ENCODE peak calls at places on chromosomes 6 and 20, in seven cellular contexts. One of them, this sample, is unnamed.
A peak's percentile ranks its signal among the peaks of the same experiment; 100 is the strongest.

GRCh38 chr6:129140571-129140970 is 257.6 kb downstream of the LAMA2 start:
- DNase-seq in heart left ventricle: no peak
- DNase-seq in naive thymus-derived CD4-positive, alpha-beta T cell: no peak
- DNase-seq in IMR-90: peak; percentile 50
- DNase-seq in lower lobe of right lung: no peak
- DNase-seq in HepG2: no peak
- DNase-seq in astrocyte: no peak
- DNase-seq in this sample: no peak

GRCh38 chr20:58907481-58908137 is 55.1 kb downstream of the GNAS start:
- DNase-seq in naive thymus-derived CD4-positive, alpha-beta T cell: peak; percentile 53
- DNase-seq in heart left ventricle: peak; percentile 86
- DNase-seq in IMR-90: peak; percentile 99
- DNase-seq in lower lobe of right lung: peak; percentile 88
- DNase-seq in astrocyte: peak; percentile 98
- DNase-seq in HepG2: peak; percentile 50
- DNase-seq in this sample: peak; percentile 19

GRCh38 chr6:153790881-153791473 is 248.1 kb upstream of the OPRM1 start:
- DNase-seq in lower lobe of right lung: no peak
- DNase-seq in naive thymus-derived CD4-positive, alpha-beta T cell: no peak
- DNase-seq in astrocyte: peak; percentile 59
- DNase-seq in IMR-90: no peak
- DNase-seq in heart left ventricle: no peak
- DNase-seq in HepG2: peak; percentile 37
- DNase-seq in this sample: no peak

GRCh38 chr6:78942451-78942850 is 75.1 kb downstream of the IRAK1BP1 start:
- DNase-seq in HepG2: no peak
- DNase-seq in naive thymus-derived CD4-positive, alpha-beta T cell: no peak
- DNase-seq in heart left ventricle: no peak
- DNase-seq in lower lobe of right lung: no peak
- DNase-seq in astrocyte: peak; percentile 10
- DNase-seq in IMR-90: peak; percentile 15
- DNase-seq in this sample: no peak

GRCh38 chr6:166282394-166283032 is 25.7 kb downstream of the PRR18 start:
- DNase-seq in heart left ventricle: no peak
- DNase-seq in IMR-90: no peak
- DNase-seq in astrocyte: no peak
- DNase-seq in HepG2: no peak
- DNase-seq in lower lobe of right lung: no peak
- DNase-seq in naive thymus-derived CD4-positive, alpha-beta T cell: no peak
- DNase-seq in this sample: no peak

GRCh38 chr6:27948237-27948636 is 8.8 kb upstream of the OR2B6 start:
- DNase-seq in naive thymus-derived CD4-positive, alpha-beta T cell: no peak
- DNase-seq in astrocyte: no peak
- DNase-seq in heart left ventricle: no peak
- DNase-seq in IMR-90: no peak
- DNase-seq in lower lobe of right lung: no peak
- DNase-seq in HepG2: no peak
- DNase-seq in this sample: no peak

GRCh38 chr6:52368002-52368401 is 6.1 kb downstream of the PAQR8 start:
- DNase-seq in IMR-90: no peak
- DNase-seq in astrocyte: no peak
- DNase-seq in naive thymus-derived CD4-positive, alpha-beta T cell: no peak
- DNase-seq in heart left ventricle: no peak
- DNase-seq in HepG2: no peak
- DNase-seq in lower lobe of right lung: no peak
- DNase-seq in this sample: no peak

GRCh38 chr20:5528719-5529256 is 212.0 kb upstream of the PROKR2 start:
- DNase-seq in HepG2: peak; percentile 93
- DNase-seq in IMR-90: peak; percentile 87
- DNase-seq in astrocyte: peak; percentile 64
- DNase-seq in heart left ventricle: no peak
- DNase-seq in lower lobe of right lung: no peak
- DNase-seq in naive thymus-derived CD4-positive, alpha-beta T cell: peak; percentile 79
- DNase-seq in this sample: peak; percentile 49

GRCh38 chr20:37311710-37312355 is 22.4 kb downstream of the MANBAL start:
- DNase-seq in naive thymus-derived CD4-positive, alpha-beta T cell: no peak
- DNase-seq in HepG2: no peak
- DNase-seq in astrocyte: peak; percentile 33
- DNase-seq in IMR-90: peak; percentile 53
- DNase-seq in heart left ventricle: no peak
- DNase-seq in lower lobe of right lung: no peak
- DNase-seq in this sample: no peak

GRCh38 chr20:53737404-53738038 is 143.9 kb upstream of the ZNF217 start:
- DNase-seq in IMR-90: no peak
- DNase-seq in astrocyte: peak; percentile 36
- DNase-seq in HepG2: no peak
- DNase-seq in lower lobe of right lung: no peak
- DNase-seq in heart left ventricle: no peak
- DNase-seq in naive thymus-derived CD4-positive, alpha-beta T cell: no peak
- DNase-seq in this sample: no peak

GRCh38 chr6:149755300-149756260 is 6.0 kb downstream of the PCMT1 start:
- DNase-seq in HepG2: no peak
- DNase-seq in astrocyte: no peak
- DNase-seq in heart left ventricle: no peak
- DNase-seq in naive thymus-derived CD4-positive, alpha-beta T cell: no peak
- DNase-seq in IMR-90: no peak
- DNase-seq in lower lobe of right lung: no peak
- DNase-seq in this sample: no peak

GRCh38 chr6:110534731-110535164 is 58.3 kb upstream of the SLC22A16 start:
- DNase-seq in heart left ventricle: no peak
- DNase-seq in astrocyte: peak; percentile 87
- DNase-seq in HepG2: no peak
- DNase-seq in naive thymus-derived CD4-positive, alpha-beta T cell: no peak
- DNase-seq in IMR-90: peak; percentile 72
- DNase-seq in lower lobe of right lung: no peak
- DNase-seq in this sample: no peak

GRCh38 chr6:3768502-3768901 is 17.0 kb upstream of the PXDC1 start:
- DNase-seq in astrocyte: no peak
- DNase-seq in lower lobe of right lung: no peak
- DNase-seq in HepG2: no peak
- DNase-seq in heart left ventricle: no peak
- DNase-seq in IMR-90: no peak
- DNase-seq in naive thymus-derived CD4-positive, alpha-beta T cell: no peak
- DNase-seq in this sample: no peak
- H3K9me3 ChIP-seq in astrocyte: no peaks in the 10 kb centered on the region
- H3K9me3 ChIP-seq in lower lobe of right lung: no peaks in the 10 kb centered on the region
- H3K9me3 ChIP-seq in HepG2: no peaks in the 10 kb centered on the region
- H3K9me3 ChIP-seq in heart left ventricle: no peaks in the 10 kb centered on the region
- H3K9me3 ChIP-seq in IMR-90: no peaks in the 10 kb centered on the region
- H3K9me3 ChIP-seq in naive thymus-derived CD4-positive, alpha-beta T cell: no peaks in the 10 kb centered on the region
- H3K9me3 ChIP-seq in this sample: no peaks in the 10 kb centered on the region

GRCh38 chr6:108242259-108242658 is 18.6 kb downstream of the SNX3 start:
- DNase-seq in IMR-90: no peak
- DNase-seq in astrocyte: no peak
- DNase-seq in heart left ventricle: no peak
- DNase-seq in lower lobe of right lung: no peak
- DNase-seq in HepG2: no peak
- DNase-seq in naive thymus-derived CD4-positive, alpha-beta T cell: no peak
- DNase-seq in this sample: no peak
- H3K9me3 ChIP-seq in IMR-90: no peaks in the 10 kb centered on the region
- H3K9me3 ChIP-seq in astrocyte: no peaks in the 10 kb centered on the region
- H3K9me3 ChIP-seq in heart left ventricle: peaks cover 4% of the 10 kb centered on the region
- H3K9me3 ChIP-seq in lower lobe of right lung: peaks cover 6% of the 10 kb centered on the region
- H3K9me3 ChIP-seq in HepG2: no peaks in the 10 kb centered on the region
- H3K9me3 ChIP-seq in naive thymus-derived CD4-positive, alpha-beta T cell: no peaks in the 10 kb centered on the region
- H3K9me3 ChIP-seq in this sample: no peaks in the 10 kb centered on the region

GRCh38 chr20:20606046-20606445 is 106.4 kb downstream of the RALGAPA2 start:
- DNase-seq in naive thymus-derived CD4-positive, alpha-beta T cell: no peak
- DNase-seq in HepG2: no peak
- DNase-seq in IMR-90: no peak
- DNase-seq in astrocyte: no peak
- DNase-seq in heart left ventricle: no peak
- DNase-seq in lower lobe of right lung: no peak
- DNase-seq in this sample: no peak
- H3K9me3 ChIP-seq in naive thymus-derived CD4-positive, alpha-beta T cell: no peaks in the 10 kb centered on the region
- H3K9me3 ChIP-seq in HepG2: no peaks in the 10 kb centered on the region
- H3K9me3 ChIP-seq in IMR-90: no peaks in the 10 kb centered on the region
- H3K9me3 ChIP-seq in astrocyte: no peaks in the 10 kb centered on the region
- H3K9me3 ChIP-seq in heart left ventricle: no peaks in the 10 kb centered on the region
- H3K9me3 ChIP-seq in lower lobe of right lung: no peaks in the 10 kb centered on the region
- H3K9me3 ChIP-seq in this sample: no peaks in the 10 kb centered on the region

DNA sequence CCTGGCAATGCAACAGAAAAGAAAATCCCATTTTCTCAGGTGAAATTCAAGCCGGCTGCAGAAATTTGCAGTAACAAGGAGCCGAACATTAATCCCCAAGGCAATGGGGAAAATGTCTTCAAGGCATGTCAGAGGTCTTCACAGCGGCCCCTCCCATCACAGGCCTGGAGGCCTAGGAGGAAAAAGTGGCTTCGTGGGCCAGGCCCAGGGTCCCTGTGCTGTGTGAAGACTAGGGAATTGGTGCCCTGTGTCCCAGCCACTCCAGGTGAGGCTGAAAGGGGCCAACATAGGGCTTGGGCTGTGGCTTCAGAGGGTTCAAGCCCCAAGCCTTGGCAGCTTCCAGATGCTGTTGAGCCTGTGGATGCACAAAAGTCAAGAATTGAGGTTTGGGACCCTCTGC is 111.7 kb downstream of the CD24 start:
- DNase-seq in astrocyte: no peak
- DNase-seq in IMR-90: no peak
- DNase-seq in naive thymus-derived CD4-positive, alpha-beta T cell: no peak
- DNase-seq in lower lobe of right lung: no peak
- DNase-seq in heart left ventricle: no peak
- DNase-seq in HepG2: no peak
- DNase-seq in this sample: no peak
- H3K9me3 ChIP-seq in astrocyte: peaks cover 11% of the 10 kb centered on the region
- H3K9me3 ChIP-seq in IMR-90: no peaks in the 10 kb centered on the region
- H3K9me3 ChIP-seq in naive thymus-derived CD4-positive, alpha-beta T cell: no peaks in the 10 kb centered on the region
- H3K9me3 ChIP-seq in lower lobe of right lung: no peaks in the 10 kb centered on the region
- H3K9me3 ChIP-seq in heart left ventricle: no peaks in the 10 kb centered on the region
- H3K9me3 ChIP-seq in HepG2: peaks cover 27% of the 10 kb centered on the region
- H3K9me3 ChIP-seq in this sample: no peaks in the 10 kb centered on the region

GRCh38 chr6:159473435-159473834 is 219.6 kb downstream of the SOD2 start:
- DNase-seq in heart left ventricle: no peak
- DNase-seq in astrocyte: no peak
- DNase-seq in naive thymus-derived CD4-positive, alpha-beta T cell: no peak
- DNase-seq in HepG2: no peak
- DNase-seq in lower lobe of right lung: no peak
- DNase-seq in IMR-90: no peak
- DNase-seq in this sample: no peak

GRCh38 chr6:159467473-159468041 is 225.5 kb downstream of the SOD2 start:
- DNase-seq in naive thymus-derived CD4-positive, alpha-beta T cell: no peak
- DNase-seq in HepG2: no peak
- DNase-seq in astrocyte: no peak
- DNase-seq in lower lobe of right lung: no peak
- DNase-seq in heart left ventricle: no peak
- DNase-seq in IMR-90: no peak
- DNase-seq in this sample: no peak

GRCh38 chr6:159466934-159467333 is 226.1 kb downstream of the SOD2 start:
- DNase-seq in HepG2: no peak
- DNase-seq in lower lobe of right lung: no peak
- DNase-seq in heart left ventricle: no peak
- DNase-seq in naive thymus-derived CD4-positive, alpha-beta T cell: no peak
- DNase-seq in IMR-90: no peak
- DNase-seq in astrocyte: no peak
- DNase-seq in this sample: no peak

GRCh38 chr6:159470400-159470799 is 222.6 kb downstream of the SOD2 start:
- DNase-seq in astrocyte: no peak
- DNase-seq in lower lobe of right lung: no peak
- DNase-seq in naive thymus-derived CD4-positive, alpha-beta T cell: no peak
- DNase-seq in HepG2: no peak
- DNase-seq in heart left ventricle: no peak
- DNase-seq in IMR-90: no peak
- DNase-seq in this sample: no peak

GRCh38 chr6:159469449-159469848 is 223.6 kb downstream of the SOD2 start:
- DNase-seq in IMR-90: no peak
- DNase-seq in naive thymus-derived CD4-positive, alpha-beta T cell: no peak
- DNase-seq in heart left ventricle: no peak
- DNase-seq in astrocyte: no peak
- DNase-seq in HepG2: no peak
- DNase-seq in lower lobe of right lung: no peak
- DNase-seq in this sample: no peak
- H3K9me3 ChIP-seq in IMR-90: no peaks in the 10 kb centered on the region
- H3K9me3 ChIP-seq in naive thymus-derived CD4-positive, alpha-beta T cell: no peaks in the 10 kb centered on the region
- H3K9me3 ChIP-seq in heart left ventricle: no peaks in the 10 kb centered on the region
- H3K9me3 ChIP-seq in astrocyte: no peaks in the 10 kb centered on the region
- H3K9me3 ChIP-seq in HepG2: peaks cover 10% of the 10 kb centered on the region
- H3K9me3 ChIP-seq in lower lobe of right lung: no peaks in the 10 kb centered on the region
- H3K9me3 ChIP-seq in this sample: no peaks in the 10 kb centered on the region

GRCh38 chr6:170301184-170301583 is 5.4 kb upstream of the FAM120B start:
- DNase-seq in heart left ventricle: no peak
- DNase-seq in HepG2: no peak
- DNase-seq in IMR-90: no peak
- DNase-seq in astrocyte: no peak
- DNase-seq in lower lobe of right lung: no peak
- DNase-seq in naive thymus-derived CD4-positive, alpha-beta T cell: no peak
- DNase-seq in this sample: no peak
- H3K9me3 ChIP-seq in heart left ventricle: no peaks in the 10 kb centered on the region
- H3K9me3 ChIP-seq in HepG2: peaks cover 11% of the 10 kb centered on the region
- H3K9me3 ChIP-seq in IMR-90: peaks cover 7% of the 10 kb centered on the region
- H3K9me3 ChIP-seq in astrocyte: no peaks in the 10 kb centered on the region
- H3K9me3 ChIP-seq in lower lobe of right lung: no peaks in the 10 kb centered on the region
- H3K9me3 ChIP-seq in naive thymus-derived CD4-positive, alpha-beta T cell: no peaks in the 10 kb centered on the region
- H3K9me3 ChIP-seq in this sample: no peaks in the 10 kb centered on the region

GRCh38 chr20:56195946-56196345 is 52.6 kb upstream of the MC3R start:
- DNase-seq in lower lobe of right lung: no peak
- DNase-seq in naive thymus-derived CD4-positive, alpha-beta T cell: no peak
- DNase-seq in IMR-90: no peak
- DNase-seq in HepG2: no peak
- DNase-seq in astrocyte: no peak
- DNase-seq in heart left ventricle: no peak
- DNase-seq in this sample: no peak

DNA sequence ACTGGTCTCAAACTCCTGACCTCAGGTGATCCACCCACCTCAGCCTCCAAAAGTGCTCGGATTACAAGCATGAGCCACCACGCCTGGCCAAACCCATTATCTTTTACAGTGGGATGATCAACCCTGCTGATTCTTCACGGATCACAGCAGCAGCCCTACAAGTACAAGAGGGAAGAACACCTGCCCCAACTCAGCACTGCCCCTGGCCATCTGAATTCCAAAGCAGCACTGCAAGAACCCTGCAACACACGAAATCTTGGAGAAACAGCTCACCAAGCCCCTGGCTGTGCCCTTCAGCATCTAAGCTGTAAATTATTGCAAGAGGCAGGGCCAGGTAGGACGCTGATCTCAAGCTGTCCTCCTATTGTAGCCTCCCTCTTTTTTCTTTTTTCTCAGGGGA is 54.5 kb upstream of the MC3R start:
- DNase-seq in HepG2: no peak
- DNase-seq in lower lobe of right lung: no peak
- DNase-seq in naive thymus-derived CD4-positive, alpha-beta T cell: no peak
- DNase-seq in heart left ventricle: no peak
- DNase-seq in astrocyte: no peak
- DNase-seq in IMR-90: no peak
- DNase-seq in this sample: no peak
- H3K9me3 ChIP-seq in HepG2: peaks cover 35% of the 10 kb centered on the region
- H3K9me3 ChIP-seq in lower lobe of right lung: no peaks in the 10 kb centered on the region
- H3K9me3 ChIP-seq in naive thymus-derived CD4-positive, alpha-beta T cell: no peaks in the 10 kb centered on the region
- H3K9me3 ChIP-seq in heart left ventricle: no peaks in the 10 kb centered on the region
- H3K9me3 ChIP-seq in astrocyte: no peaks in the 10 kb centered on the region
- H3K9me3 ChIP-seq in IMR-90: peaks cover 13% of the 10 kb centered on the region
- H3K9me3 ChIP-seq in this sample: no peaks in the 10 kb centered on the region

DNA sequence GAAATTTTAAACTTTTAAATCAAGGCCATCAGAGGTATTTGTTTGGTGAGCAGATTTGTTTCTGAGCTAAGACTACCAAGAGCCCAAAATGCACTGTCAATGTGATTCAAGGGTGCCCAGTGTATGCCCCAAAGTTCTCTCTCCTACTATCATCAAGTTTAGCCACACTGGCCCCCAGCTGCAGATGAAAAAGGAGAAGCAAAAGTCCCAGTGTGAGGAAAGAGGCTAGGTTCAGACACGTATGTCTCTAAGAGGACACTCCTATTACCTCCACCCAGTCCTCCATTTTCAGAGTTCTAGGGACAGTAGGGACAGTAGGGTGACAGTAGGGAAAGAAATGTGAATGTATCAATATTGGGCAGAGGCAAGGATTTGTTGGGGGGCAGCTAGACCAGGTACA is 230.8 kb downstream of the CD83 start:
- DNase-seq in heart left ventricle: no peak
- DNase-seq in astrocyte: no peak
- DNase-seq in IMR-90: no peak
- DNase-seq in HepG2: no peak
- DNase-seq in lower lobe of right lung: no peak
- DNase-seq in naive thymus-derived CD4-positive, alpha-beta T cell: no peak
- DNase-seq in this sample: no peak
- H3K9me3 ChIP-seq in heart left ventricle: no peaks in the 10 kb centered on the region
- H3K9me3 ChIP-seq in astrocyte: no peaks in the 10 kb centered on the region
- H3K9me3 ChIP-seq in IMR-90: peaks cover 14% of the 10 kb centered on the region
- H3K9me3 ChIP-seq in HepG2: peaks cover 8% of the 10 kb centered on the region
- H3K9me3 ChIP-seq in lower lobe of right lung: peaks cover 6% of the 10 kb centered on the region
- H3K9me3 ChIP-seq in naive thymus-derived CD4-positive, alpha-beta T cell: no peaks in the 10 kb centered on the region
- H3K9me3 ChIP-seq in this sample: no peaks in the 10 kb centered on the region

This sample was measured in T-helper 17 cell.